ENCODE peak calls at places on chromosomes 1 and 21, in seven cellular contexts. M, U, L, J, G, V and H are unnamed samples.

GRCh38 chr21:14989359-14989758 is 75.4 kb downstream of the NRIP1 start:
- DNase-seq in M (no peak), U (no peak), G (no peak), L (no peak), J (no peak), V (no peak), H (no peak)

GRCh38 chr21:45299864-45300785 is 12.4 kb upstream of the POFUT2 start:
- DNase-seq in M (peak), J (no peak), L (no peak), U (no peak), G (peak), V (no peak), H (no peak)

GRCh38 chr21:32795802-32796489 is 24.4 kb upstream of the PAXBP1 start:
- DNase-seq in M (no peak), G (no peak), V (no peak), U (no peak), L (no peak), J (no peak), H (no peak)

GRCh38 chr1:41662061-41662655 is 177.7 kb upstream of the EDN2 start:
- DNase-seq in J (peak), U (peak), V (no peak), L (peak), M (peak), G (peak), H (peak)

GRCh38 chr1:147720557-147720956 is 39.8 kb downstream of the GJA5 start:
- DNase-seq in V (no peak), M (no peak), L (no peak), J (no peak), G (no peak), U (no peak), H (no peak)

GRCh38 chr1:229040630-229041358 is 230.1 kb upstream of the RAB4A start:
- DNase-seq in M (no peak), L (no peak), U (no peak), J (no peak), V (no peak), G (no peak), H (no peak)

GRCh38 chr1:16628361-16629111 is 15.2 kb upstream of the NBPF1 start:
- DNase-seq in M (peak), L (no peak), J (no peak), U (no peak), V (no peak), G (peak), H (no peak)

GRCh38 chr1:43383449-43383848 is 6.2 kb downstream of the MED8 start:
- DNase-seq in G (no peak), L (no peak), V (no peak), J (no peak), M (no peak), U (no peak), H (no peak)

GRCh38 chr1:109806733-109807397 is 43.1 kb upstream of the EPS8L3 start:
- DNase-seq in U (no peak), V (no peak), L (no peak), M (peak), J (no peak), G (no peak), H (no peak)

GRCh38 chr1:90706437-90707362 is 10.4 kb downstream of the BARHL2 start:
- DNase-seq in U (peak), G (no peak), V (no peak), M (peak), J (peak), L (no peak), H (no peak)

GRCh38 chr1:209657140-209657879 is 5.1 kb upstream of the LAMB3 start:
- DNase-seq in G (no peak), J (no peak), L (no peak), V (no peak), M (no peak), U (no peak), H (no peak)

GRCh38 chr1:53654216-53655210 is 84.5 kb downstream of the GLIS1 start:
- DNase-seq in V (no peak), J (no peak), M (peak), L (no peak), G (peak), U (no peak), H (no peak)

GRCh38 chr1:47936916-47937551 is 60.2 kb downstream of the TRABD2B start:
- DNase-seq in G (no peak), J (no peak), M (no peak), V (no peak), U (no peak), L (no peak), H (no peak)

GRCh38 chr1:12148958-12149790 is 17.6 kb upstream of the TNFRSF1B start:
- DNase-seq in U (no peak), L (no peak), G (no peak), M (no peak), J (no peak), V (peak), H (no peak)

GRCh38 chr1:163083690-163084089 is 14.5 kb downstream of the RGS4 start:
- DNase-seq in M (no peak), V (no peak), U (no peak), J (no peak), G (no peak), L (no peak), H (no peak)

GRCh38 chr1:237035759-237036158 is 6.2 kb upstream of the RYR2 start:
- DNase-seq in V (no peak), U (no peak), G (no peak), L (no peak), J (no peak), M (no peak), H (no peak)

GRCh38 chr1:161440312-161440894 is 64.9 kb upstream of the FCGR2A start:
- DNase-seq in M (peak), J (peak), L (peak), G (peak), V (no peak), U (peak), H (peak)

GRCh38 chr1:177794316-177794991 is 175.4 kb downstream of the SEC16B start:
- DNase-seq in V (no peak), M (no peak), J (no peak), U (no peak), G (no peak), L (no peak), H (no peak)

GRCh38 chr1:184520343-184520742 is 133.5 kb downstream of the C1orf21 start:
- DNase-seq in J (no peak), G (no peak), L (no peak), V (no peak), U (no peak), M (no peak), H (no peak)

GRCh38 chr1:228691926-228692325 is 43.4 kb upstream of the RHOU start:
- DNase-seq in J (peak), U (peak), M (no peak), V (peak), L (peak), G (no peak), H (no peak)

GRCh38 chr1:8435569-8436071 is 117.7 kb downstream of the SLC45A1 start:
- DNase-seq in L (no peak), G (no peak), V (no peak), U (no peak), M (no peak), J (no peak), H (no peak)

GRCh38 chr1:197200468-197200899 is 54.0 kb upstream of the ASPM start:
- DNase-seq in G (no peak), U (no peak), V (no peak), L (peak), J (no peak), M (no peak), H (no peak)

GRCh38 chr1:39700348-39700747 is 9.1 kb upstream of the HPCAL4 start:
- DNase-seq in M (no peak), U (no peak), J (no peak), L (no peak), G (no peak), V (no peak), H (no peak)

GRCh38 chr1:8602471-8603219 is 214.8 kb downstream of the RERE start:
- DNase-seq in L (no peak), M (no peak), U (peak), J (no peak), V (no peak), G (no peak), H (no peak)

GRCh38 chr21:38306407-38306806 is 49.6 kb downstream of the KCNJ15 start:
- DNase-seq in U (no peak), M (no peak), L (no peak), V (no peak), J (no peak), G (no peak), H (no peak)

GRCh38 chr1:156025873-156026272 is 5.1 kb upstream of the SSR2 start:
- DNase-seq in L (peak), M (peak), J (peak), U (peak), V (no peak), G (peak), H (peak)

GRCh38 chr21:32317726-32318125 is 19.1 kb downstream of the MRAP start:
- DNase-seq in G (no peak), V (no peak), M (no peak), L (no peak), J (no peak), U (no peak), H (no peak)

DNA sequence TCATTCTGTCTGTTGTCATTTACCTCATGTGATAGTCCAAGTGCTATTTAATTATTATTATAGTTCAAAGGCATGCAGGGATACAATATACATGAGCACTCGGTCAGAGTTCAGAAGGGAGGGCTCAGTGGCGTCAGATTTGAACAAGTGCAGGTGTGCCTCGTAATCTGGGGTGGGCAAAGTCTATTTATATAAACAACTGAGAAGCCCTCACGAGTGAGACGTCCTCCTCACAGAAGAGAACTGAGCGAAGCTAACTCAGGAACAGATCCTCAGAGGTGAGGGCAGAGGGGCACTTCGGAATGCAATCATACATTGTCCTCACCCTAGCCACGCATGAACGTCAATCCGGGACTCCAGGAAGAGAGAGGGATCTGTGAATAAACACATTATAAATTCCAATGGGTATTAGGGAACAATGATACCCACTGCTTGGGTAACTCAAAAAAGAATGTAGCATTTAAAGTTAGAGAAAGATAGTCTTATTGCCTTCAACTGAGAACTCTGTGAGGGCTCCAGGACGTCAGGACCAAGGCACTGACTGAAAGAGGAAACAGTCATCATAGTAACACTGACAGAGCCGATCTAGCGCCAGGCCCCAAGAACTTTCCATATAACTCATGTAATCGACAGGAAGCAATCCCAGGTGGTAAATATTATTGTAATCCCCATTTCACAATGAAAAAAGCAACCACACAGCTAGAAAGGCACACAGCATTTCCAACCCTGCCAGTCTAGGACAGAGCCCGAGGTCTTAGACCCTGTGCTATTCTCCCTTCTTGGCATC is 127.1 kb upstream of the B3GALT2 start:
- DNase-seq in L (no peak), J (no peak), V (no peak), G (no peak), M (no peak), U (no peak), H (no peak)
- TF ChIP-seq CTCF in L (no peak), J (no peak), V (no peak), G (no peak), M (no peak), U (no peak), H (no peak)

GRCh38 chr1:181676269-181676668 is 193.0 kb downstream of the CACNA1E start:
- DNase-seq in J (peak), G (no peak), M (no peak), L (peak), U (peak), V (peak), H (peak)
- TF ChIP-seq CTCF in J (peak), G (no peak), M (peak), L (peak), U (peak), V (peak), H (peak)

GRCh38 chr1:235058695-235059094 is 69.9 kb downstream of the TOMM20 start:
- DNase-seq in M (no peak), L (no peak), V (no peak), J (no peak), G (no peak), U (no peak), H (no peak)

GRCh38 chr1:235056937-235057336 is 71.7 kb downstream of the TOMM20 start:
- DNase-seq in L (no peak), U (no peak), V (no peak), J (no peak), M (no peak), G (no peak), H (no peak)

GRCh38 chr1:235054961-235055360 is 73.7 kb downstream of the TOMM20 start:
- DNase-seq in V (no peak), M (peak), J (no peak), L (no peak), U (no peak), G (no peak), H (no peak)

GRCh38 chr1:235059221-235059620 is 69.4 kb downstream of the TOMM20 start:
- DNase-seq in L (no peak), J (no peak), V (no peak), M (no peak), U (no peak), G (no peak), H (no peak)

GRCh38 chr1:235057385-235058306 is 71.0 kb downstream of the TOMM20 start:
- DNase-seq in L (no peak), J (no peak), G (no peak), M (no peak), U (no peak), V (no peak), H (no peak)
- TF ChIP-seq CTCF in L (no peak), J (no peak), G (no peak), M (no peak), U (no peak), V (no peak), H (no peak)

DNA sequence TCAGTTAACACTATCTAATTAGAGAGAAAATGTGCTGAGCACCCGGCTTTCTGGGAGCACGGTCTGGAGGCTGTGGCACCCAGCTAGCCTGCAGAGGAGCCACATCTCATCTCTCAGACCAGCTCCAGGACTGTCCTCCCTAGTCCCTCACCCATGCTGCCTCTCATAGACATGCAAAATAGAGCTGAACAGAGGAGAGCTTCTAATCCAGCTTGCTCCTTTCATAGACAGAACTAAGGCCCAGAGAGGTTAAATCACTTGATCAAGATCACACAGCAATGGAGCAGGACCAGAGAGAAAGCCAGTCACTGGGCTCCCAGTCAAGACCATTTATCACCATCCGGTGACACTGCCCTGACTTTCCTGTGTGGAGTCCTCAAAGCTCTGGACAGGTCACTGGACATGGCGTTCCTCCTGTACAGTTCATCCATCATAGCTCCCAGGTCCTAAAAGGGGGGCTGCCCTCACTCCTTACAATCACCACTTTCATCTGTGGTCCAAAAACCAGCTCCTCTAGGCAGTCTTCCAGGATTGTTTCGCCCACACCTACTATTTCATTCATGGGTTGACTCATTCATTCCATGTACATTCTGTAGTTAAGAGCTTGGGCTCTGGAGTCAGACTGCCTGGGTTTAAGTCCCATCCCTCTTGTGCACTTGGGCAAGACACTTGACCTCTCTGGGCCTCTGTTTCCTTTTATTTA is 8.8 kb upstream of the CAMK2N1 start:
- DNase-seq in M (no peak), V (no peak), G (peak), J (no peak), U (peak), L (no peak), H (no peak)
- TF ChIP-seq CTCF in M (no peak), V (no peak), G (no peak), J (no peak), U (no peak), L (no peak), H (no peak)

GRCh38 chr1:57067863-57068262 is 102.0 kb upstream of the C8B start:
- DNase-seq in V (no peak), J (no peak), M (no peak), U (peak), G (no peak), L (no peak), H (no peak)

GRCh38 chr1:57066980-57067615 is 101.3 kb upstream of the C8B start:
- DNase-seq in M (no peak), G (no peak), U (no peak), L (peak), J (no peak), V (no peak), H (no peak)

DNA sequence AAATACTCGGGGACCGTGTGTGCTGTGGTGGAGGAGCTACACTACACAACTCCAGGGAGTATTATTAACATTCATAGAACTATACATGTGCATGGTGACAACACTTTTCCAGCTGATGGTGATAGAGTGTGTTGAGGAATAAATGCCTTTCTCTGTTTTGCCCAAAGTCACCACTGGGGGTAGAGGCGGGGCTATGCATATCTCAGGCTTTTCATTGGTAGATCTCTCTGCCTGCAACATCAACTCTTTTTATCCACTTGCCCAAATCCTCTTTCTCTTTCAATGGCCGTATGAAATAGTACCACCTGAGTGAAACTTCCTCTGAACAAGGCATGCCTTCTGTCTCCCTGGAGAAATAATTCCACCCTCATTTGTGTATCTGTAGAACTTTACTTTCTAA is 107.0 kb upstream of the C8B start:
- DNase-seq in G (no peak), J (no peak), L (peak), U (peak), M (no peak), V (no peak), H (no peak)
- TF ChIP-seq CTCF in G (no peak), J (peak), L (no peak), U (peak), M (no peak), V (peak), H (peak)

GRCh38 chr1:26285366-26286063 is 5.6 kb downstream of the SH3BGRL3 start:
- DNase-seq in V (no peak), G (no peak), L (peak), U (peak), J (peak), M (no peak), H (peak)
- TF ChIP-seq CTCF in V (peak), G (peak), L (peak), U (peak), J (peak), M (peak), H (peak)

GRCh38 chr1:30461640-30462039 is 261.7 kb downstream of the MATN1 start:
- DNase-seq in J (no peak), U (no peak), G (no peak), L (no peak), M (peak), V (no peak), H (no peak)
- TF ChIP-seq CTCF in J (no peak), U (no peak), G (no peak), L (no peak), M (no peak), V (no peak), H (no peak)

GRCh38 chr1:159218846-159219636 is 14.4 kb downstream of the ACKR1 start:
- DNase-seq in L (no peak), M (no peak), V (no peak), G (no peak), J (no peak), U (no peak), H (no peak)

GRCh38 chr1:159228554-159228953 is 23.9 kb downstream of the ACKR1 start:
- DNase-seq in L (no peak), G (no peak), M (no peak), U (no peak), V (no peak), J (no peak), H (no peak)

GRCh38 chr1:159222075-159222865 is 17.6 kb downstream of the ACKR1 start:
- DNase-seq in U (no peak), M (no peak), L (no peak), V (no peak), J (no peak), G (no peak), H (no peak)

DNA sequence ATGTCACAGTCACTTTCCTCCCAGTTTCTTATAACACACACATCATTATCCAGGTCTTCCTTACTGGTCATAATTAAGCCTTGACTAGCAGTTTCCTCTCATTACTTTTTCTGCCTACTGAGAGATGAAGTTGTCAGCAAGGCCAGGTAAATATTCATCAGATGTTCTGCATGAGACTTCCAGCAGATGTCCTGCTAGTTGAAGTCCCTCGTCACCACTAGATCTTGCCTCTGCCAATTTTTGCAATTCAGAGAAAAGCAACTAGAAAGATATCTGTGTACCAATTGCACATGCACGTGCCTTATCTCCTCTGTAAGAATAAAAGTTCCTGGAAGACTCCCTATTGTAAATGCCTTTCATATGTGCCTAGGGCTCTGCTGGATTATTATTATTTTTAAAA is 18.3 kb downstream of the ACKR1 start:
- DNase-seq in J (no peak), M (no peak), L (no peak), V (no peak), U (no peak), G (no peak), H (no peak)
- TF ChIP-seq CTCF in J (no peak), M (no peak), L (no peak), V (no peak), U (no peak), G (no peak), H (no peak)